ENCODE peak calls at places on chromosomes 16 and 17, in ten cellular contexts. N is amniotic stem cell; J is lower leg skin; O is mucosa of descending colon; C is sciatic nerve; V is AG08396; L is activated CD4-positive, alpha-beta T cell treated with anti-CD3 and anti-CD28 coated beads, Interleukin-2, amount 50 U/mL, for 24 hours; S is CD8-positive, alpha-beta T cell; K is activated CD4-positive, CD25-positive, alpha-beta regulatory T cell; G is cardiac fibroblast. P is an unnamed sample.

GRCh38 chr17:1055751-1056645 is 59.1 kb downstream of the TIMM22 start:
- DNase-seq in N (no peak), J (peak; percentile 51), O (peak; percentile 52), C (peak; percentile 85), V (peak; percentile 86), L (peak; percentile 9), S (peak; percentile 39), K (no peak), G (peak; percentile 71), P (peak; percentile 89)

GRCh38 chr16:63287411-63287810 is 1251.2 kb upstream of the CDH8 start:
- DNase-seq in N (no peak), J (no peak), O (no peak), C (no peak), V (no peak), L (no peak), S (no peak), K (no peak), G (no peak), P (no peak)

GRCh38 chr17:32998893-32999240 is 7.2 kb downstream of the SPACA3 start:
- DNase-seq in N (no peak), J (no peak), O (no peak), C (no peak), V (peak; percentile 66), L (no peak), S (no peak), K (no peak), G (peak; percentile 61), P (peak; percentile 77)

GRCh38 chr16:89505204-89506112 is 2.7 kb upstream of the SPG7 start:
- DNase-seq in N (no peak), J (peak; percentile 90), O (peak; percentile 92), C (peak; percentile 93), V (peak; percentile 83), L (peak; percentile 68), S (peak; percentile 93), K (peak; percentile 78), G (peak; percentile 97), P (peak; percentile 35)

GRCh38 chr17:38341035-38341721 is 2.6 kb downstream of the GPR179 start:
- DNase-seq in N (no peak), J (no peak), O (peak; percentile 59), C (peak; percentile 77), V (peak; percentile 42), L (no peak), S (no peak), K (no peak), G (peak; percentile 16), P (peak; percentile 25)

GRCh38 chr17:3917391-3917931 is 1.2 kb upstream of the P2RX1 start:
- DNase-seq in N (no peak), J (no peak), O (peak; percentile 86), C (no peak), V (peak; percentile 49), L (no peak), S (no peak), K (no peak), G (peak; percentile 28), P (peak; percentile 27)

GRCh38 chr17:77109159-77110005 is 31.4 kb upstream of the SEC14L1 start:
- DNase-seq in N (no peak), J (no peak), O (no peak), C (no peak), V (no peak), L (no peak), S (no peak), K (no peak), G (no peak), P (no peak)

GRCh38 chr17:50087246-50087911 is 7.8 kb upstream of the PDK2 start:
- DNase-seq in N (no peak), J (peak; percentile 62), O (peak; percentile 86), C (peak; percentile 86), V (peak; percentile 90), L (peak; percentile 71), S (peak; percentile 69), K (peak; percentile 54), G (peak; percentile 80), P (peak; percentile 83)

GRCh38 chr17:69060835-69061234 is at the start of gene ABCA9:
- DNase-seq in N (peak; percentile 14), J (peak; percentile 40), O (no peak), C (no peak), V (no peak), L (no peak), S (no peak), K (no peak), G (peak; percentile 95), P (peak; percentile 69)

GRCh38 chr16:62665269-62665668 is 629.0 kb upstream of the CDH8 start:
- DNase-seq in N (no peak), J (no peak), O (no peak), C (no peak), V (no peak), L (no peak), S (no peak), K (no peak), G (no peak), P (no peak)